ENCODE peak calls at places on chromosomes 6 and 20, in six cellular contexts. F is breast epithelium, C is sigmoid colon, O is upper lobe of left lung, D is vagina, P is GM12878. Q is an unnamed sample.

GRCh38 chr6:116190550-116190949 is 63.3 kb downstream of the TSPYL4 start:
- DNase-seq in F (no peak), C (no peak), O (no peak), D (no peak), P (no peak), Q (no peak)

GRCh38 chr6:29976588-29977424 is 34.5 kb downstream of the HLA-A start:
- DNase-seq in F (peak; percentile 74), C (peak; percentile 92), O (peak; percentile 85), D (peak; percentile 95), P (peak; percentile 13), Q (peak; percentile 90)

GRCh38 chr6:44537306-44538049 is 150.0 kb downstream of the CDC5L start:
- DNase-seq in F (no peak), C (no peak), O (no peak), D (no peak), P (no peak), Q (no peak)

GRCh38 chr6:169248521-169248971 is 5.1 kb downstream of the THBS2 start:
- DNase-seq in F (no peak), C (no peak), O (no peak), D (no peak), P (no peak), Q (peak; percentile 79)

GRCh38 chr6:80541186-80541585 is 434.7 kb downstream of the BCKDHB start:
- DNase-seq in F (no peak), C (no peak), O (no peak), D (no peak), P (no peak), Q (no peak)

GRCh38 chr6:152267967-152268845 is 369.0 kb downstream of the SYNE1 start:
- DNase-seq in F (no peak), C (no peak), O (no peak), D (no peak), P (no peak), Q (no peak)

GRCh38 chr6:47308674-47309325 is 905 bp downstream of the TNFRSF21 start:
- DNase-seq in F (no peak), C (peak; percentile 67), O (no peak), D (no peak), P (no peak), Q (peak; percentile 60)

GRCh38 chr6:142855877-142856606 is 88.9 kb downstream of the HIVEP2 start:
- DNase-seq in F (no peak), C (no peak), O (no peak), D (no peak), P (no peak), Q (no peak)

GRCh38 chr20:5090191-5090590 is 29.6 kb downstream of the PCNA start:
- DNase-seq in F (no peak), C (no peak), O (peak; percentile 60), D (no peak), P (no peak), Q (no peak)

GRCh38 chr6:51495016-51495805 is 592.2 kb downstream of the PKHD1 start:
- DNase-seq in F (peak; percentile 40), C (no peak), O (no peak), D (no peak), P (no peak), Q (no peak)

GRCh38 chr6:137964876-137965275 is 97.8 kb downstream of the TNFAIP3 start:
- DNase-seq in F (no peak), C (no peak), O (no peak), D (no peak), P (no peak), Q (no peak)

GRCh38 chr20:4297141-4297826 is 281.9 kb upstream of the RNF24 start:
- DNase-seq in F (peak; percentile 20), C (peak; percentile 70), O (peak; percentile 22), D (peak; percentile 43), P (no peak), Q (no peak)

DNA sequence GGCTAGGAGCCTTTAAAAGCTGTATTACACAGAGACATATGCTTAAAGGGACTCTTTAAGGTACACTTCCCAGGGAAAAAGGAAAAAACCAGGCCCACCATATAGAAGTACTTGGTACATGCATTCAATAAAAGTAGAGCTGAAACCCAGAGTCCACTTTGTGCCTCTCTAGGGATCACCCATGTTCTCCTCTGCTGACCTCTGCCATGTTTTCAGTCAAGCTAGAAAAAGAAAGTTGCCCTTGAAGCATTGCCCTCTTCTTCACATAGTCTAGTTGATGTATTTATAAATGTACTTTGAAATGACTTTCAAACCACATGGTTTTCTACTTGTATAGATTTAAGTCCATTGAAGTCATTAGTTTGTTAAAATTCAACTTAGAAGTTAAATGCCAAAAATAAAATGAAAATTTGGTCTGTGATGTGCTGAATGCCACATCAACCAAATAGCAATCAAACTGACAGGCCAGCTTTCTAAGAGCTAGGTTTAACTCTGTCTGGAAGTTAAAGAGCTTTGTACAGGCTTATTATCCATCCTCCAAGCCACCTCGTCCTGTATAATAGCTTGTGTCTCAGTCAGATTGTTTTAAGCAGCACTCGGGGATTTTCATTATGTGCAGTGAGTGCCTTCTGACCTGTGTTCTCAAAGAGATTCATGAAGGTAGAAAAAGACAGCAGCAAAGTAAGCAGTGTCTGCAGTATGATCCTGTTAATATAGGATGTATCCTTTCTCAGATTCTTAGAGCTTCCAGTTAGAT is 238.6 kb upstream of the PLN start:
- DNase-seq in F (no peak), C (no peak), O (no peak), D (no peak), P (no peak), Q (no peak)
- H3K4me1 ChIP-seq in F (no peaks in the 10 kb centered on the region), C (peaks cover 62% of the 10 kb centered on the region), O (no peaks in the 10 kb centered on the region), D (no peaks in the 10 kb centered on the region), P (no peaks in the 10 kb centered on the region), Q (no peaks in the 10 kb centered on the region)

DNA sequence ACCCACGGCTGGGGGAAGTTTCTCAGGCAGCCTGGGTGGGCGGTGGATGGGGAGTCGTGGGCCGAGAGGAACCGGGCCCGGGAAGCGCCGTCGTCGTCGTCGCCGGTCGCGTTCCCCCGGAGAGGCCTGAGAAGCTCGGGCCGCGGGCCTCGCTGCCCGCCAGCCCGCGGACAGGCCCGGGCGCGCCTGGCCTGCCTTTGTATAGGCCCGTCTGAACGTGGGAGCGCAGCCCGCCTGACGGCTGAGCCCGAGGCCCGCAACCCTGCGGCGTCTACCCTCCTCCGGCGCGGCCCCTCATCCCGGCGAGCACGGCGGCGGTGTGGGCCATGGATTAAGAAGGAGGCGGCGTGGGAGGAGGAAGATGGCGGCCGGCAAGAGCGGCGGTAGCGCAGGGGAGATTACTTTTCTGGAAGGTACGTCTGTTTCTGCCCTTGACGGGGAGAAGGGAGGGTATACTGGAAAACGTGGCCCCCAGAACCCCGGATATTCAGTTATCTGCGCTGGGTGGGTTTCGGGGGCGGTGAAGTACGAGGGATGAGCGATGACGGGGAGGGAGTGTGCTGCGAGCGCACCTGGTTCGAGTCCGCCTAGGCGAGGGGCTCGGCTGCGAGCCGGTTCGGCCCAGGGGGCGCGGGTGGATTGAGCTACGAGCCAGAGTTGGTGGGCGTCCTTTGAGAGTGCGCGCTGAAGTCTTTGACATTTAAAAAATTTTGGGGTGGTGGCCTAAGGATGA is 650 bp downstream of the SENP6 start:
- DNase-seq in F (no peak), C (peak; percentile 72), O (peak; percentile 35), D (no peak), P (no peak), Q (peak; percentile 87)
- TF ChIP-seq POLR2AphosphoS5 in F (peak; percentile 34), C (no peak), O (no peak), D (no peak), P (peak; percentile 13), Q (no peak)

GRCh38 chr6:139877828-139878405 is 503.5 kb upstream of the CITED2 start:
- DNase-seq in F (no peak), C (no peak), O (no peak), D (no peak), P (no peak), Q (no peak)
- TF ChIP-seq CTCF in F (no peak), C (no peak), O (no peak), D (no peak), P (no peak), Q (no peak)

GRCh38 chr6:11214911-11215310 is 17.6 kb downstream of the NEDD9 start:
- DNase-seq in F (peak; percentile 39), C (no peak), O (no peak), D (no peak), P (no peak), Q (no peak)
- H3K4me1 ChIP-seq in F (peaks cover 32% of the 10 kb centered on the region), C (peaks cover 92% of the 10 kb centered on the region), O (peaks cover 98% of the 10 kb centered on the region), D (peaks cover 76% of the 10 kb centered on the region), P (no peaks in the 10 kb centered on the region), Q (peaks cover 91% of the 10 kb centered on the region)